ENCODE peak calls at places on chromosomes 6 and 20, in nine cellular contexts. F is CD8-positive, alpha-beta memory T cell; U is neuronal stem cell; K is astrocyte; X is PC-9; Y is CD8-positive, alpha-beta T cell; H is left ventricle myocardium inferior; M is keratinocyte; T is H1. J is an unnamed sample. For H3K36me3, the result is how much of the 10 kb centered on the place peaks cover.

GRCh38 chr20:1819311-1820136 is 75.7 kb upstream of the SIRPA start:
- DNase-seq in F (no peak), U (no peak), K (no peak), X (no peak), Y (no peak), H (no peak), M (no peak), T (no peak), J (no peak)

GRCh38 chr20:13022401-13023170 is 13.8 kb downstream of the SPTLC3 start:
- DNase-seq in F (no peak), U (no peak), K (peak), X (no peak), Y (no peak), H (no peak), M (no peak), T (no peak), J (peak)

GRCh38 chr20:13017883-13018535 is 9.2 kb downstream of the SPTLC3 start:
- DNase-seq in F (no peak), U (no peak), K (no peak), X (no peak), Y (no peak), H (no peak), M (no peak), T (no peak), J (no peak)

GRCh38 chr20:37882961-37883712 is 19.8 kb upstream of the VSTM2L start:
- DNase-seq in F (no peak), U (no peak), K (no peak), X (no peak), Y (no peak), H (no peak), M (no peak), T (no peak), J (no peak)

GRCh38 chr6:14040042-14040441 is 77.5 kb upstream of the CD83 start:
- DNase-seq in F (no peak), U (no peak), K (no peak), X (no peak), Y (no peak), H (no peak), M (no peak), T (no peak), J (no peak)

GRCh38 chr6:108675226-108676160 is 114.8 kb downstream of the FOXO3 start:
- DNase-seq in F (no peak), U (no peak), K (no peak), X (no peak), Y (no peak), H (no peak), M (no peak), T (no peak), J (no peak)

GRCh38 chr6:134295953-134296553 is 21.9 kb downstream of the SGK1 start:
- DNase-seq in F (no peak), U (no peak), K (peak), X (peak), Y (no peak), H (no peak), M (peak), T (no peak), J (peak)

GRCh38 chr6:63509652-63510352 is 62.5 kb upstream of the LOC128125822 start:
- DNase-seq in F (no peak), U (no peak), K (no peak), X (no peak), Y (no peak), H (peak), M (no peak), T (no peak), J (no peak)

GRCh38 chr6:134577998-134578397 is 260.1 kb upstream of the SGK1 start:
- DNase-seq in F (no peak), U (no peak), K (peak), X (no peak), Y (no peak), H (no peak), M (no peak), T (no peak), J (no peak)

GRCh38 chr6:72580281-72580940 is 41.5 kb upstream of the KCNQ5 start:
- DNase-seq in F (no peak), U (no peak), K (peak), X (no peak), Y (no peak), H (no peak), M (peak), T (peak), J (peak)

GRCh38 chr6:106180208-106180607 is 94.1 kb downstream of the PRDM1 start:
- DNase-seq in F (no peak), U (no peak), K (no peak), X (no peak), Y (no peak), H (no peak), M (no peak), T (no peak), J (no peak)

GRCh38 chr6:92047886-92048285 is 1371.5 kb downstream of the EPHA7 start:
- DNase-seq in F (no peak), U (no peak), K (no peak), X (no peak), Y (no peak), H (no peak), M (no peak), T (no peak), J (no peak)

GRCh38 chr6:155315516-155315871 is 1.2 kb upstream of the TFB1M start:
- DNase-seq in F (no peak), U (no peak), K (no peak), X (no peak), Y (no peak), H (no peak), M (no peak), T (no peak), J (peak)

GRCh38 chr6:36320475-36320874 is 16.2 kb downstream of the BNIP5 start:
- DNase-seq in F (no peak), U (no peak), K (no peak), X (no peak), Y (no peak), H (no peak), M (no peak), T (no peak), J (no peak)

GRCh38 chr20:62376112-62377063 is 9.3 kb upstream of the LAMA5 start:
- DNase-seq in F (no peak), U (peak), K (no peak), X (no peak), Y (no peak), H (no peak), M (no peak), T (peak), J (peak)

GRCh38 chr20:62122659-62123449 is 579 bp downstream of the LSM14B start:
- DNase-seq in F (peak), U (no peak), K (no peak), X (no peak), Y (peak), H (no peak), M (no peak), T (no peak), J (peak)

GRCh38 chr6:139888691-139889122 is 514.3 kb upstream of the CITED2 start:
- DNase-seq in F (no peak), U (peak), K (peak), X (no peak), Y (no peak), H (no peak), M (no peak), T (peak), J (no peak)

GRCh38 chr6:106194949-106195919 is 109.1 kb downstream of the PRDM1 start:
- DNase-seq in F (peak), U (no peak), K (peak), X (peak), Y (no peak), H (no peak), M (peak), T (no peak), J (peak)

GRCh38 chr6:107716688-107717089 is 107.4 kb downstream of the SCML4 start:
- DNase-seq in F (peak), U (no peak), K (no peak), X (peak), Y (peak), H (no peak), M (no peak), T (no peak), J (no peak)

GRCh38 chr6:44779130-44779826 is 391.8 kb downstream of the CDC5L start:
- DNase-seq in F (no peak), U (no peak), K (no peak), X (no peak), Y (no peak), H (no peak), M (no peak), T (no peak), J (no peak)

GRCh38 chr6:42556462-42556861 is 7.4 kb upstream of the UBR2 start:
- DNase-seq in F (no peak), U (no peak), K (no peak), X (no peak), Y (no peak), H (no peak), M (no peak), T (no peak), J (no peak)

GRCh38 chr6:151546941-151547659 is 53.3 kb downstream of the CCDC170 start:
- DNase-seq in F (no peak), U (no peak), K (no peak), X (no peak), Y (no peak), H (no peak), M (no peak), T (peak), J (no peak)

GRCh38 chr20:64188682-64189529 is 24.7 kb downstream of the MYT1 start:
- DNase-seq in F (no peak), U (peak), K (peak), X (peak), Y (no peak), H (no peak), M (no peak), T (peak), J (peak)

GRCh38 chr20:9015984-9016324 is 52.9 kb upstream of the PLCB4 start:
- DNase-seq in F (no peak), U (no peak), K (peak), X (no peak), Y (no peak), H (no peak), M (no peak), T (no peak), J (peak)

GRCh38 chr6:33433560-33434191 is 13.8 kb downstream of the SYNGAP1 start:
- DNase-seq in F (no peak), U (no peak), K (peak), X (no peak), Y (no peak), H (no peak), M (no peak), T (no peak), J (peak)

GRCh38 chr20:51752343-51752951 is 15.7 kb downstream of the ATP9A start:
- DNase-seq in F (no peak), U (no peak), K (peak), X (peak), Y (no peak), H (no peak), M (no peak), T (no peak), J (peak)

GRCh38 chr6:122307577-122307976 is 91.9 kb upstream of the HSF2 start:
- DNase-seq in F (no peak), U (no peak), K (no peak), X (no peak), Y (no peak), H (no peak), M (no peak), T (no peak), J (no peak)

GRCh38 chr6:29762051-29762450 is 38.8 kb downstream of the HLA-F start:
- DNase-seq in F (no peak), U (no peak), K (no peak), X (no peak), Y (no peak), H (no peak), M (no peak), T (no peak), J (no peak)

GRCh38 chr6:30885999-30886896 is 1.9 kb downstream of the DDR1 start:
- DNase-seq in F (no peak), U (peak), K (peak), X (peak), Y (no peak), H (peak), M (peak), T (peak), J (peak)
- H3K4me3 ChIP-seq in F (peak), U (peak), K (peak), X (peak), Y (peak), H (peak), M (peak), T (peak), J (peak)

DNA sequence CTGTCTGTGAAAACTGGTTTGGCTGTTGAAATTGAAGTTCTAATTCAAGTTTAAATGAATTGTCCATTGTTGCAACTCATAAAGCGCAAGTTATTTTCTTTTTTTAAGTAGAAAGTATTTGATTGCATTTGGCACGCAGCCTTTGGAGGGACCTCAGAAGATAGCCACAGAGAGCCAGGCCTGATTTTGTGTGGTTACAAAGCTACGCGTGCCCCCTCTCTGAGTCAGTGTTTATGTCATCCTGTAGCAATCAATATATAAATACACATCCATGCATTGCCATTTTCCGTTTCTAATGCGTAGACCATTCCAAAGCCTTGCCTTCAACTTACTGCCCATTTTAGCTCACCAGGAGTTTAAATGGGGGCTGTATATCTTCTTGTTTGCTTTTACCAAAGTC is 173.2 kb downstream of the TMEM242 start:
- DNase-seq in F (no peak), U (no peak), K (peak), X (no peak), Y (no peak), H (no peak), M (no peak), T (no peak), J (peak)
- H3K36me3 ChIP-seq in F (under half), U (under half), K (under half), X (under half), Y (under half), H (under half), M (under half), T (under half), J (under half)

DNA sequence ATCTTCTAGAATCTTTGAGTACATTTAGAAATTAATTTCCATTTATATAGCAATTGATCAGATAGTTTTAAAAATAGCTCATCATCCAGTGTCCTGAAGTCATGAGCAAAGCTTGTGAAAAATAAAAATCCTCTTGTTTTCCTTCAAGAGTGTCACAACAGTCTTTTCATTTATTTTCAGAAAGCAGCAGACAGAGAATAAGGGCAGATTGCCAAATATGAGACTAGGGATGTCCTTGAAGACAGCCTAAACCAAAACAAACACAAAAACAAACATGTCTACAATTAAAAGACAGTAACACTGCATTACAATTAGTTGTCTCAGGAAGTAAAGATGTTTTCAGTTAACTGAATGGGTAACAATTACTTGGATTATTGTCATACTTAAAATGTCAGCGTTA is 682.8 kb downstream of the TFAP2A start:
- DNase-seq in F (no peak), U (no peak), K (no peak), X (no peak), Y (no peak), H (no peak), M (no peak), T (no peak), J (no peak)
- H3K4me3 ChIP-seq in F (no peak), U (no peak), K (no peak), X (no peak), Y (no peak), H (no peak), M (no peak), T (no peak), J (no peak)

DNA sequence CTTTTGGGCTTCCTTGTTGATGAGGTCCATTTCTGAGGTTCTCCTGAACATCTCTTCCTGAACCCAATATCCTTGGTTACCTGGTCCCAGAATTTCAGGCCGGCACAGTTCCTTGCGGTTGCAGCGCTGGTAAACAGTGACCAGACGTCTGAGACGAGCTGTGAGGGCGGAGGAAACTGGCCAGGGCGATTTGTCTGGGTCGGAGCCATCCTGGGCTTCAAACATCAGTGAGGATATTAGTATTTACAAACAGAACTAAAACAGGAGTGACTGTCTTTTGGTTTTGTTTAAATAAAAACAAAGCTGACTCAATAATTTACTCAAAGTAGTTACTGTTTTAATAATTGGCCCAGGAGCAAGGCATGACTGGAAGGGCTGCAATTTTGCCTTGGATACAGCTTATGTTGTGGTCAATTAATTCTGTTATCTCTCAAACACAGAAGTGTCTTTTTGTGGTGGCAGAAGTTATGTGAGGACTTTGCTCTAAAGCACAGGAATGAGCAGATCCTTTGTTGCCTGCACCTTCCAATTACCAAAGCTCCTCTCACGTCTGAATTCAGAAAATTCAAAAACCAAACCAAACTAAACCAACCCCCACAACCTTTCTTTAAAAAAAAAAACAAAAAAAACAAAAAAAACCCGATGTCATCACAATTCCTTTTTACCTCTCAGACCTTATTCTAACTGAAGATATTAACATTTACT is 58.7 kb upstream of the EMILIN3 start:
- DNase-seq in F (no peak), U (no peak), K (peak), X (no peak), Y (no peak), H (no peak), M (no peak), T (no peak), J (no peak)
- H3K36me3 ChIP-seq in F (under half), U (half or more), K (under half), X (under half), Y (under half), H (half or more), M (under half), T (half or more), J (half or more)